ENCODE peak calls at places on chromosome 11, in seven cellular contexts. O is progenitor cell of endocrine pancreas; R is H4; P is EH; A is ecto neural progenitor cell; V is activated CD4-positive, alpha-beta T cell treated with anti-CD3 and anti-CD28 coated beads for 24 hours; U is fibroblast of the aortic adventitia. T is an unnamed sample.

GRCh38 chr11:46391578-46392420 is at the start of gene CHRM4:
- DNase-seq in O (peak; percentile 49), R (peak; percentile 67), P (peak; percentile 54), A (peak; percentile 84), V (no peak), U (no peak), T (no peak)

GRCh38 chr11:86811637-86812321 is 11.4 kb downstream of the PRSS23 start:
- DNase-seq in O (no peak), R (no peak), P (peak; percentile 92), A (no peak), V (no peak), U (peak; percentile 54), T (no peak)

GRCh38 chr11:29333993-29334780 is 682.6 kb downstream of the KCNA4 start:
- DNase-seq in O (no peak), R (peak; percentile 75), P (peak; percentile 82), A (no peak), V (no peak), U (peak; percentile 84), T (no peak)

GRCh38 chr11:102085864-102086551 is 24.2 kb upstream of the YAP1 start:
- DNase-seq in O (no peak), R (no peak), P (no peak), A (no peak), V (no peak), U (no peak), T (no peak)

GRCh38 chr11:77127969-77128691 is at the start of gene MYO7A:
- DNase-seq in O (peak; percentile 73), R (no peak), P (peak; percentile 68), A (peak; percentile 85), V (no peak), U (no peak), T (no peak)

GRCh38 chr11:35590412-35590811 is 27.8 kb upstream of the FJX1 start:
- DNase-seq in O (no peak), R (no peak), P (peak; percentile 73), A (no peak), V (no peak), U (peak; percentile 60), T (no peak)

GRCh38 chr11:14902650-14903350 is 10.8 kb upstream of the CYP2R1 start:
- DNase-seq in O (no peak), R (peak; percentile 25), P (peak; percentile 80), A (no peak), V (no peak), U (peak; percentile 68), T (no peak)

GRCh38 chr11:88421530-88421929 is 84.0 kb upstream of the CTSC start:
- DNase-seq in O (no peak), R (no peak), P (peak; percentile 43), A (no peak), V (peak; percentile 32), U (peak; percentile 21), T (no peak)

GRCh38 chr11:32088117-32088941 is 2.5 kb upstream of the RCN1 start:
- DNase-seq in O (no peak), R (peak; percentile 92), P (peak; percentile 90), A (no peak), V (no peak), U (peak; percentile 98), T (peak; percentile 85)

GRCh38 chr11:62930157-62930556 is 9.0 kb upstream of the CHRM1 start:
- DNase-seq in O (no peak), R (no peak), P (no peak), A (no peak), V (no peak), U (no peak), T (no peak)

T was measured in glomerular endothelial cell.